ENCODE peak calls at places on chromosomes 16 and 17, in six cellular contexts. H, L, A, K, Q and D are unnamed samples.

GRCh38 chr17:36049643-36050042 is 14.4 kb upstream of the CCL18 start:
- DNase-seq in H (no peak), L (no peak), A (no peak), K (no peak), Q (no peak), D (no peak)

GRCh38 chr16:80993293-80993691 is 13.4 kb downstream of the CMC2 start:
- DNase-seq in H (no peak), L (peak), A (no peak), K (no peak), Q (peak), D (peak)

GRCh38 chr16:89784409-89784808 is 32.0 kb downstream of the FANCA start:
- DNase-seq in H (no peak), L (no peak), A (no peak), K (no peak), Q (no peak), D (no peak)

GRCh38 chr17:34456121-34456520 is 93.1 kb upstream of the CCL1 start:
- DNase-seq in H (no peak), L (no peak), A (no peak), K (no peak), Q (no peak), D (no peak)

GRCh38 chr16:89257281-89257731 is 39.8 kb downstream of the ZNF778 start:
- DNase-seq in H (no peak), L (peak), A (no peak), K (no peak), Q (no peak), D (peak)

GRCh38 chr17:80970044-80970761 is 21.4 kb upstream of the CHMP6 start:
- DNase-seq in H (peak), L (no peak), A (peak), K (no peak), Q (no peak), D (no peak)

GRCh38 chr16:14321542-14321941 is 250.4 kb downstream of the MRTFB start:
- DNase-seq in H (no peak), L (no peak), A (no peak), K (no peak), Q (no peak), D (no peak)

GRCh38 chr17:6831662-6832263 is at the start of gene TEKT1:
- DNase-seq in H (peak), L (peak), A (peak), K (peak), Q (peak), D (peak)